ENCODE peak calls at places on chromosomes 6 and 20, in four cellular contexts. C is sigmoid colon, I is transverse colon, Q is lung. J is an unnamed sample.

GRCh38 chr20:57977588-57977987 is 250.9 kb downstream of the ANKRD60 start:
- DNase-seq in I (no peak), C (no peak), Q (no peak), J (no peak)

GRCh38 chr20:46376196-46376785 is 30.1 kb downstream of the ELMO2 start:
- DNase-seq in I (no peak), Q (no peak), C (no peak), J (no peak)

GRCh38 chr20:62602550-62602949 is 39.8 kb upstream of the SLCO4A1 start:
- DNase-seq in C (no peak), Q (peak; percentile 76), I (peak; percentile 23), J (no peak)

GRCh38 chr6:137223370-137224131 is 4.4 kb upstream of the IFNGR1 start:
- DNase-seq in Q (peak; percentile 56), I (no peak), C (peak; percentile 75), J (no peak)

GRCh38 chr6:47780510-47781356 is 1.1 kb upstream of the OPN5 start:
- DNase-seq in I (peak; percentile 22), Q (no peak), C (no peak), J (no peak)

GRCh38 chr6:136607932-136608772 is 57.9 kb upstream of the MAP7 start:
- DNase-seq in C (no peak), I (peak; percentile 83), Q (peak; percentile 77), J (peak; percentile 81)

GRCh38 chr6:44468835-44469234 is 81.3 kb downstream of the CDC5L start:
- DNase-seq in C (no peak), Q (no peak), I (no peak), J (no peak)

GRCh38 chr6:139374357-139375238 is at the start of gene CITED2:
- DNase-seq in Q (peak; percentile 94), C (peak; percentile 98), I (peak; percentile 97), J (peak; percentile 96)

GRCh38 chr6:158803733-158804143 is 15.4 kb downstream of the EZR start:
- DNase-seq in Q (no peak), C (no peak), I (no peak), J (no peak)

GRCh38 chr20:32017711-32018251 is 7.5 kb downstream of the CCM2L start:
- DNase-seq in C (no peak), I (peak; percentile 54), Q (peak; percentile 64), J (no peak)

GRCh38 chr6:136548582-136549330 is 1.5 kb downstream of the MAP7 start:
- DNase-seq in Q (no peak), I (no peak), C (no peak), J (no peak)

GRCh38 chr6:30283761-30284160 is 43.0 kb upstream of the TRIM39 start:
- DNase-seq in Q (no peak), C (no peak), I (no peak), J (no peak)

GRCh38 chr6:99330159-99330558 is 19.3 kb downstream of the FAXC start:
- DNase-seq in I (peak; percentile 57), C (no peak), Q (peak; percentile 44), J (peak; percentile 49)

GRCh38 chr20:47220161-47220582 is 136.3 kb downstream of the ZMYND8 start:
- DNase-seq in I (peak; percentile 19), C (no peak), Q (no peak), J (no peak)

GRCh38 chr20:3797226-3797545 is 1.1 kb downstream of the CDC25B start:
- DNase-seq in C (no peak), I (no peak), Q (no peak), J (no peak)

GRCh38 chr6:166691199-166691598 is 64.1 kb upstream of the RPS6KA2 start:
- DNase-seq in Q (peak; percentile 45), C (no peak), I (no peak), J (no peak)

GRCh38 chr6:109977791-109978173 is 329 bp upstream of the GPR6 start:
- DNase-seq in I (no peak), C (no peak), Q (no peak), J (no peak)

GRCh38 chr6:28896505-28897392 is 27.0 kb downstream of the TRIM27 start:
- DNase-seq in Q (peak; percentile 55), I (peak; percentile 60), C (peak; percentile 81), J (peak; percentile 70)

GRCh38 chr20:58763076-58763475 is 70.5 kb downstream of the NPEPL1 start:
- DNase-seq in I (no peak), C (no peak), Q (no peak), J (no peak)

GRCh38 chr6:118263929-118264486 is 284.1 kb upstream of the PLN start:
- DNase-seq in I (no peak), Q (no peak), C (no peak), J (no peak)

GRCh38 chr6:17656092-17656491 is 50.6 kb downstream of the NUP153 start:
- DNase-seq in I (no peak), C (no peak), Q (no peak), J (no peak)

GRCh38 chr6:53179961-53180651 is 31.5 kb upstream of the GCM1 start:
- DNase-seq in I (peak; percentile 59), Q (peak; percentile 56), C (no peak), J (peak; percentile 55)

GRCh38 chr6:63764318-63764916 is 128.8 kb downstream of the PHF3 start:
- DNase-seq in Q (no peak), I (no peak), C (no peak), J (no peak)

GRCh38 chr20:50580016-50580747 is 70.0 kb downstream of the PTPN1 start:
- DNase-seq in C (peak; percentile 86), Q (peak; percentile 59), I (peak; percentile 70), J (peak; percentile 69)

GRCh38 chr6:44976677-44977405 is 351.3 kb upstream of the RUNX2 start:
- DNase-seq in C (no peak), I (no peak), Q (no peak), J (no peak)

GRCh38 chr6:34142599-34142998 is 3.3 kb downstream of the GRM4 start:
- DNase-seq in I (no peak), Q (no peak), C (no peak), J (no peak)

GRCh38 chr20:47727170-47727880 is 58.0 kb downstream of the SULF2 start:
- DNase-seq in C (peak; percentile 74), I (peak; percentile 62), Q (peak; percentile 69), J (peak; percentile 57)

GRCh38 chr20:1263853-1264252 is 2.2 kb upstream of the SNPH start:
- DNase-seq in Q (no peak), I (no peak), C (no peak), J (no peak)

GRCh38 chr6:127514396-127515227 is 4.5 kb downstream of the MTCL3 start:
- DNase-seq in C (no peak), I (peak; percentile 12), Q (peak; percentile 57), J (no peak)

GRCh38 chr20:63591147-63591533 is 17.1 kb upstream of the HELZ2 start:
- DNase-seq in C (no peak), Q (no peak), I (no peak), J (no peak)

GRCh38 chr20:10209091-10209490 is 9.5 kb upstream of the SNAP25 start:
- DNase-seq in I (no peak), Q (no peak), C (no peak), J (no peak)

GRCh38 chr6:91213229-91213901 is 626.5 kb upstream of the MAP3K7 start:
- DNase-seq in Q (no peak), I (peak; percentile 7), C (no peak), J (no peak)

GRCh38 chr6:52522151-52522626 is 54.7 kb downstream of the TRAM2 start:
- DNase-seq in I (no peak), C (peak; percentile 84), Q (no peak), J (peak; percentile 81)

GRCh38 chr6:95364016-95364604 is 213.2 kb upstream of the MANEA start:
- DNase-seq in C (no peak), Q (no peak), I (no peak), J (no peak)

GRCh38 chr6:122754191-122754731 is 25.3 kb upstream of the FABP7 start:
- DNase-seq in C (no peak), I (no peak), Q (no peak), J (no peak)

GRCh38 chr6:431986-432385 is 40.4 kb downstream of the IRF4 start:
- DNase-seq in C (no peak), I (no peak), Q (no peak), J (peak; percentile 16)